ENCODE peak calls at places on chromosomes 6 and 20, in eight cellular contexts. Q, X, N, D, C, Z, J and Y are unnamed samples.

GRCh38 chr20:64116541-64117423 is 9.4 kb upstream of the NPBWR2 start:
- DNase-seq in D (peak; percentile 53), X (no peak), C (no peak), Z (peak; percentile 4), J (no peak), N (no peak), Q (no peak), Y (no peak)

GRCh38 chr6:27154696-27155095 is 92.8 kb upstream of the PRSS16 start:
- DNase-seq in Z (no peak), J (no peak), X (no peak), N (no peak), D (no peak), Q (no peak), C (no peak), Y (no peak)

GRCh38 chr6:158684311-158684710 is 34.5 kb downstream of the SYTL3 start:
- DNase-seq in Q (no peak), D (peak; percentile 29), C (no peak), N (no peak), X (no peak), J (no peak), Z (no peak), Y (no peak)

GRCh38 chr6:137044366-137045220 is at the start of gene IL20RA:
- DNase-seq in C (no peak), N (no peak), X (no peak), Q (peak; percentile 20), Z (peak; percentile 40), D (no peak), J (peak; percentile 14), Y (no peak)

GRCh38 chr20:51831891-51832675 is 29.8 kb upstream of the SALL4 start:
- DNase-seq in Z (no peak), D (no peak), J (no peak), Q (no peak), N (no peak), C (peak; percentile 51), X (no peak), Y (no peak)

GRCh38 chr6:142331075-142331551 is 29.3 kb downstream of the ADGRG6 start:
- DNase-seq in N (no peak), D (no peak), J (peak; percentile 32), Z (no peak), C (no peak), X (peak; percentile 53), Q (no peak), Y (no peak)

GRCh38 chr6:48835421-48835958 is 627.6 kb downstream of the MMUT start:
- DNase-seq in X (no peak), Z (no peak), C (no peak), D (no peak), N (no peak), Q (no peak), J (peak; percentile 61), Y (no peak)

GRCh38 chr20:5531318-5532081 is 214.7 kb upstream of the PROKR2 start:
- DNase-seq in Q (no peak), Z (peak; percentile 30), D (no peak), J (peak; percentile 86), C (no peak), X (peak; percentile 54), N (no peak), Y (no peak)

GRCh38 chr20:46933150-46933549 is 38.5 kb downstream of the EYA2 start:
- DNase-seq in N (no peak), Q (no peak), D (no peak), J (no peak), C (no peak), Z (no peak), X (no peak), Y (no peak)

GRCh38 chr6:112305795-112306194 is 41.3 kb upstream of the RFPL4B start:
- DNase-seq in C (no peak), N (no peak), Q (no peak), D (no peak), Z (no peak), J (no peak), X (no peak), Y (no peak)

DNA sequence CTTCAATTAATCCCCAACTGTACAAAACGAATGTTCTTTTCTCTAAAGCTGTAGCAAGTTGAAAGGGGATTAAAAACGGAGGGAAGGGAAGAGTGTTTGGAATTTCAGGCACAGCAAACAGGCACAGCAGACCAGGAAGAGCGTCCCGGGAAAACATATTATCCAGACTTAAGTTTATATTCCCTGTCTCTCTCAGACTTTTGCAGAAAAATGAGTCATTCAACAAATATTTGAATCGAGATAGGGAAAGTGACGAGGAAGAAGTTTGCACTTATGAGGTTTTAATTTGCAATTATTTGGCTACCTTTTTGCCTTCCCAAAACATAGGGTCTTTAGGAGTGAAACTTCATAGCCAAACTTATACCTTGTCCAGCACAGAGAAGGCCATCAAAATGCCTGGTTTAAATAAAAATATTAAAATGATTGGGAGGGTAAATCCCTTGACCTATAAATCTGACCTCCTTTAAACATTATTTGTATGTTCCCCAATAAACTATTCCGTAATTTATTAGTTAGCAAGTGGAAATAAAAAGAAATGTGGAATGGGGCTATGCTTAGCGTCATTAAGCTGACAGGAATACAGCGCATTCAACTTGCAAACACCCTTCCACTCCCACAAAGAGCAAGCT is 16.0 kb downstream of the HFE start:
- DNase-seq in Z (no peak), X (peak; percentile 70), D (no peak), J (peak; percentile 73), Q (no peak), N (no peak), C (no peak), Y (peak; percentile 55)
- H3K4me3 ChIP-seq in Z (peak overlapping the region; percentile 7), X (peak overlapping the region; percentile 67), D (peak overlapping the region; percentile 56), J (peak overlapping the region; percentile 60), Q (peak overlapping the region; percentile 74), N (peak overlapping the region; percentile 79), C (peak overlapping the region; percentile 44), Y (peak overlapping the region; percentile 66)

GRCh38 chr20:33711446-33711738 is 8.7 kb downstream of the PXMP4 start:
- DNase-seq in J (no peak), X (no peak), D (no peak), Z (no peak), Q (no peak), C (no peak), N (no peak), Y (no peak)
- TF ChIP-seq CTCF in J (no peak), X (no peak), D (no peak), Z (no peak), Q (no peak), C (no peak), N (no peak), Y (no peak)

GRCh38 chr6:149032318-149032598 is 285.3 kb upstream of the TAB2 start:
- DNase-seq in Q (no peak), D (no peak), Z (no peak), X (no peak), J (no peak), N (no peak), C (no peak), Y (no peak)

GRCh38 chr6:149031545-149032317 is 284.9 kb downstream of the UST start:
- DNase-seq in Q (no peak), N (no peak), D (peak; percentile 77), C (peak; percentile 59), X (peak; percentile 94), J (peak; percentile 89), Z (peak; percentile 52), Y (peak; percentile 60)

GRCh38 chr6:149032599-149033405 is 284.7 kb upstream of the TAB2 start:
- DNase-seq in Z (peak; percentile 50), J (peak; percentile 92), Q (no peak), C (peak; percentile 69), N (no peak), D (no peak), X (peak; percentile 91), Y (peak; percentile 54)

GRCh38 chr6:149035806-149036205 is 281.7 kb upstream of the TAB2 start:
- DNase-seq in X (no peak), C (no peak), N (no peak), D (no peak), Q (no peak), Z (no peak), J (no peak), Y (no peak)

GRCh38 chr6:149033454-149034241 is 283.9 kb upstream of the TAB2 start:
- DNase-seq in J (no peak), N (no peak), C (no peak), Q (no peak), Z (no peak), X (no peak), D (no peak), Y (no peak)
- H3K4me3 ChIP-seq in J (no peak overlapping the region), N (no peak overlapping the region), C (no peak overlapping the region), Q (no peak overlapping the region), Z (no peak overlapping the region), X (no peak overlapping the region), D (no peak overlapping the region), Y (no peak overlapping the region)

DNA sequence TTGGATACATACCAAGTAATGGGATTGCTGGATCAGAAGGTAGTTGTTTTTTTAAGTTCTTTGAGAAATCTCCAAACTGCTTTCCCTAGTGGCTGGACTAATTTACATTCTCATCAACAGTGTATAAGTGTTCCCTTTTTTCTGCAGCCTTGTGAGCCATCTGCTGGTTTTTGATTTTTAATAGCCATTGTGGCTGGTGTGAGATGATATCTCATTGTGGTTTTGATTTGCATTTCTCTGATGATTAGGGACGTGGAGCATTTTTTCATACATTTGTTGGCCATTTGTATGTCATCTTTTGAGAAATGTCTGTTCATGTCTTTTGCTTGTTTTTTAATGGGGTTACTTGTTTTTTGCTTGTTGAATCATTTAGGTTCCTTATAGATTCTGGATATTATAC is 34.8 kb downstream of the TOP1 start:
- DNase-seq in Z (no peak), Q (no peak), D (no peak), X (no peak), J (no peak), C (no peak), N (no peak), Y (no peak)
- TF ChIP-seq CTCF in Z (no peak), Q (no peak), D (no peak), X (no peak), J (no peak), C (no peak), N (no peak), Y (no peak)

DNA sequence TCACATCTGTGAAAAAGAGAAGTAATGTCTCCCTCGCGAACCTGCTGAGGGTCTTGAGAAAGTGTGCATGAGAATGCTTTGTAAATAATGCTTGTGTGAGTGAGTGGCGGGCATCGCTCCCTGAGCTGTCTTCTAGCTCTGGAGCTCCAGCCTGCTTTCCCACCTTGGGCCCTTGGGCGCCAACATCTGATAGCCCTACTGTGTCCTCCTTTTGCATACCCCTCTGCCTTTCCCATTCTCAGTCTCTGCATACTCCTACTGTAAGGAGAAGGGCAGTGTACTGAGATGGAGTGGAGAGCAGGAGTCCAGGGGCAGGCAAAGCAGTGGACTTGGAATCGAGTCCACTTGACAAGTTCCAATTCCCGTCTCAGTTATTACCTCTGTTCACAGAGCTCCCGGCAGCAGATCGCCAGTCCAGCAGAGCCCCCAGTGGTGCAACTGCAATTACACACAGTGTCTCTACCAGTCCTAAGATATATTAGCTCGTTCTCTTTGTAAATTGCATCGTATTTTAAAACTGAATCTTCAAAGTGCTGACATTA is 855 bp upstream of the NCR2 start:
- DNase-seq in J (no peak), Z (no peak), Q (no peak), C (no peak), X (no peak), D (no peak), N (no peak), Y (no peak)
- H3K4me3 ChIP-seq in J (no peak overlapping the region), Z (no peak overlapping the region), Q (no peak overlapping the region), C (no peak overlapping the region), X (no peak overlapping the region), D (no peak overlapping the region), N (no peak overlapping the region), Y (no peak overlapping the region)

DNA sequence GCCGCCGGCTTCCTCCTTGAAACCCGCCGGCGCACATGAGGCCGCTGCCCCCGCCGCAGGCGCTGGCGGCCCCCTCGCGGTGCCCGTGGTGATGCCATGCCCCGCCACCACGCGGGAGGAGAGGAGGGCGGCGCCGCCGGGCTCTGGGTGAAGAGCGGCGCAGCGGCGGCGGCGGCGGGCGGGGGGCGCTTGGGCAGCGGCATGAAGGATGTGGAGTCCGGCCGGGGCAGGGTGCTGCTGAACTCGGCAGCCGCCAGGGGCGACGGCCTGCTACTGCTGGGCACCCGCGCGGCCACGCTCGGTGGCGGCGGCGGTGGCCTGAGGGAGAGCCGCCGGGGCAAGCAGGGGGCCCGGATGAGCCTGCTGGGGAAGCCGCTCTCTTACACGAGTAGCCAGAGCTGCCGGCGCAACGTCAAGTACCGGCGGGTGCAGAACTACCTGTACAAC is 253 bp downstream of the KCNQ5 start:
- DNase-seq in C (no peak), Z (no peak), J (peak; percentile 49), Q (no peak), D (peak; percentile 70), N (no peak), X (no peak), Y (no peak)
- TF ChIP-seq CTCF in C (peak; percentile 38), Z (no peak), J (no peak), Q (peak; percentile 17), D (peak; percentile 39), N (peak; percentile 54), X (no peak), Y (peak; percentile 25)